ENCODE peak calls at places on chromosomes 1 and 21, in eight cellular contexts. One of them, this sample, is unnamed.

GRCh38 chr1:10308001-10308400 is 90.9 kb upstream of the PGD start:
- DNase-seq in neural progenitor cell: no peak
- DNase-seq in hepatocyte: no peak
- DNase-seq in IMR-90: no peak
- DNase-seq in AG04450: no peak
- DNase-seq in pancreas: no peak
- DNase-seq in heart right ventricle: no peak
- DNase-seq in ovary: no peak
- DNase-seq in this sample: no peak

GRCh38 chr1:28507247-28507645 is 1.4 kb downstream of the RCC1 start:
- DNase-seq in ovary: no peak
- DNase-seq in neural progenitor cell: peak; percentile 35
- DNase-seq in IMR-90: no peak
- DNase-seq in hepatocyte: no peak
- DNase-seq in heart right ventricle: no peak
- DNase-seq in pancreas: no peak
- DNase-seq in AG04450: no peak
- DNase-seq in this sample: peak; percentile 23

GRCh38 chr1:87176514-87176913 is 152.2 kb upstream of the LMO4 start:
- DNase-seq in neural progenitor cell: no peak
- DNase-seq in pancreas: no peak
- DNase-seq in hepatocyte: no peak
- DNase-seq in heart right ventricle: no peak
- DNase-seq in IMR-90: no peak
- DNase-seq in ovary: no peak
- DNase-seq in AG04450: no peak
- DNase-seq in this sample: no peak

GRCh38 chr21:44497641-44498243 is 42.3 kb downstream of the KRTAP10-1 start:
- DNase-seq in IMR-90: no peak
- DNase-seq in hepatocyte: peak; percentile 51
- DNase-seq in ovary: no peak
- DNase-seq in pancreas: peak; percentile 30
- DNase-seq in heart right ventricle: no peak
- DNase-seq in AG04450: no peak
- DNase-seq in neural progenitor cell: no peak
- DNase-seq in this sample: no peak

GRCh38 chr1:31394628-31395193 is 18.3 kb upstream of the SERINC2 start:
- DNase-seq in IMR-90: peak; percentile 75
- DNase-seq in heart right ventricle: peak; percentile 81
- DNase-seq in hepatocyte: peak; percentile 95
- DNase-seq in neural progenitor cell: peak; percentile 92
- DNase-seq in ovary: peak; percentile 72
- DNase-seq in AG04450: peak; percentile 46
- DNase-seq in pancreas: peak; percentile 77
- DNase-seq in this sample: peak; percentile 84

GRCh38 chr1:4837752-4838151 is 183.3 kb downstream of the AJAP1 start:
- DNase-seq in IMR-90: no peak
- DNase-seq in pancreas: no peak
- DNase-seq in ovary: no peak
- DNase-seq in hepatocyte: no peak
- DNase-seq in AG04450: no peak
- DNase-seq in neural progenitor cell: no peak
- DNase-seq in heart right ventricle: no peak
- DNase-seq in this sample: no peak

GRCh38 chr21:36509966-36510742 is 30.2 kb upstream of the CLDN14 start:
- DNase-seq in IMR-90: no peak
- DNase-seq in heart right ventricle: no peak
- DNase-seq in AG04450: no peak
- DNase-seq in hepatocyte: peak; percentile 26
- DNase-seq in ovary: no peak
- DNase-seq in neural progenitor cell: no peak
- DNase-seq in pancreas: peak; percentile 75
- DNase-seq in this sample: no peak

GRCh38 chr1:161069731-161070270 is at the start of gene ARHGAP30:
- DNase-seq in ovary: no peak
- DNase-seq in heart right ventricle: peak; percentile 59
- DNase-seq in pancreas: no peak
- DNase-seq in AG04450: no peak
- DNase-seq in IMR-90: no peak
- DNase-seq in neural progenitor cell: no peak
- DNase-seq in hepatocyte: no peak
- DNase-seq in this sample: no peak

GRCh38 chr1:91007827-91008226 is 14.0 kb downstream of the ZNF644 start:
- DNase-seq in AG04450: no peak
- DNase-seq in heart right ventricle: no peak
- DNase-seq in ovary: no peak
- DNase-seq in hepatocyte: no peak
- DNase-seq in neural progenitor cell: no peak
- DNase-seq in pancreas: no peak
- DNase-seq in IMR-90: no peak
- DNase-seq in this sample: no peak

GRCh38 chr1:110240476-110241210 is 30.5 kb downstream of the KCNC4 start:
- DNase-seq in ovary: no peak
- DNase-seq in hepatocyte: no peak
- DNase-seq in pancreas: no peak
- DNase-seq in neural progenitor cell: peak; percentile 34
- DNase-seq in IMR-90: no peak
- DNase-seq in heart right ventricle: no peak
- DNase-seq in AG04450: no peak
- DNase-seq in this sample: no peak

GRCh38 chr21:35840197-35840799 is 220.0 kb downstream of the SETD4 start:
- DNase-seq in IMR-90: peak; percentile 91
- DNase-seq in AG04450: peak; percentile 69
- DNase-seq in neural progenitor cell: peak; percentile 81
- DNase-seq in hepatocyte: peak; percentile 85
- DNase-seq in heart right ventricle: peak; percentile 67
- DNase-seq in ovary: peak; percentile 40
- DNase-seq in pancreas: peak; percentile 47
- DNase-seq in this sample: peak; percentile 19

GRCh38 chr1:156435551-156436318 is 64.8 kb downstream of the MEF2D start:
- DNase-seq in AG04450: no peak
- DNase-seq in heart right ventricle: no peak
- DNase-seq in hepatocyte: no peak
- DNase-seq in neural progenitor cell: peak; percentile 61
- DNase-seq in pancreas: no peak
- DNase-seq in IMR-90: no peak
- DNase-seq in ovary: no peak
- DNase-seq in this sample: no peak

GRCh38 chr1:248924696-248925532 is 18.9 kb downstream of the PGBD2 start:
- DNase-seq in ovary: no peak
- DNase-seq in neural progenitor cell: peak; percentile 69
- DNase-seq in heart right ventricle: peak; percentile 31
- DNase-seq in pancreas: no peak
- DNase-seq in AG04450: no peak
- DNase-seq in hepatocyte: peak; percentile 58
- DNase-seq in IMR-90: peak; percentile 39
- DNase-seq in this sample: peak; percentile 54

GRCh38 chr1:54927475-54928240 is 40.7 kb upstream of the DHCR24 start:
- DNase-seq in heart right ventricle: peak; percentile 75
- DNase-seq in hepatocyte: peak; percentile 60
- DNase-seq in neural progenitor cell: no peak
- DNase-seq in AG04450: no peak
- DNase-seq in ovary: no peak
- DNase-seq in pancreas: no peak
- DNase-seq in IMR-90: peak; percentile 63
- DNase-seq in this sample: peak; percentile 23

GRCh38 chr1:32339363-32339978 is 3.4 kb upstream of the MARCKSL1 start:
- DNase-seq in heart right ventricle: no peak
- DNase-seq in IMR-90: peak; percentile 86
- DNase-seq in ovary: peak; percentile 14
- DNase-seq in pancreas: no peak
- DNase-seq in AG04450: no peak
- DNase-seq in hepatocyte: no peak
- DNase-seq in neural progenitor cell: no peak
- DNase-seq in this sample: no peak

GRCh38 chr1:75614455-75615379 is 3.8 kb upstream of the SLC44A5 start:
- DNase-seq in IMR-90: peak; percentile 4
- DNase-seq in heart right ventricle: peak; percentile 30
- DNase-seq in pancreas: peak; percentile 43
- DNase-seq in neural progenitor cell: peak; percentile 90
- DNase-seq in ovary: peak; percentile 15
- DNase-seq in AG04450: no peak
- DNase-seq in hepatocyte: peak; percentile 77
- DNase-seq in this sample: peak; percentile 53

GRCh38 chr21:43712268-43712942 is 6.5 kb upstream of the PDXK start:
- DNase-seq in hepatocyte: peak; percentile 85
- DNase-seq in heart right ventricle: no peak
- DNase-seq in AG04450: no peak
- DNase-seq in pancreas: peak; percentile 54
- DNase-seq in IMR-90: peak; percentile 32
- DNase-seq in ovary: no peak
- DNase-seq in neural progenitor cell: no peak
- DNase-seq in this sample: peak; percentile 88

GRCh38 chr1:90768098-90768497 is 51.0 kb upstream of the BARHL2 start:
- DNase-seq in heart right ventricle: no peak
- DNase-seq in AG04450: no peak
- DNase-seq in ovary: no peak
- DNase-seq in hepatocyte: no peak
- DNase-seq in IMR-90: no peak
- DNase-seq in pancreas: no peak
- DNase-seq in neural progenitor cell: no peak
- DNase-seq in this sample: no peak

GRCh38 chr1:221141606-221142285 is 262.5 kb downstream of the HLX start:
- DNase-seq in ovary: no peak
- DNase-seq in IMR-90: no peak
- DNase-seq in hepatocyte: no peak
- DNase-seq in neural progenitor cell: peak; percentile 61
- DNase-seq in pancreas: no peak
- DNase-seq in AG04450: no peak
- DNase-seq in heart right ventricle: no peak
- DNase-seq in this sample: no peak

GRCh38 chr21:46066843-46067331 is 31.0 kb upstream of the COL6A2 start:
- DNase-seq in hepatocyte: no peak
- DNase-seq in neural progenitor cell: peak; percentile 48
- DNase-seq in IMR-90: peak; percentile 56
- DNase-seq in AG04450: no peak
- DNase-seq in ovary: peak; percentile 69
- DNase-seq in pancreas: no peak
- DNase-seq in heart right ventricle: no peak
- DNase-seq in this sample: no peak

GRCh38 chr1:202802998-202803932 is 5.0 kb downstream of the KDM5B start:
- DNase-seq in IMR-90: peak; percentile 57
- DNase-seq in neural progenitor cell: no peak
- DNase-seq in AG04450: no peak
- DNase-seq in ovary: no peak
- DNase-seq in hepatocyte: no peak
- DNase-seq in pancreas: no peak
- DNase-seq in heart right ventricle: no peak
- DNase-seq in this sample: peak; percentile 62

GRCh38 chr1:22141948-22142314 is 966 bp downstream of the WNT4 start:
- DNase-seq in ovary: no peak
- DNase-seq in hepatocyte: peak; percentile 27
- DNase-seq in heart right ventricle: no peak
- DNase-seq in pancreas: no peak
- DNase-seq in neural progenitor cell: peak; percentile 35
- DNase-seq in IMR-90: no peak
- DNase-seq in AG04450: no peak
- DNase-seq in this sample: no peak
- H3K4me3 ChIP-seq in ovary: peak overlapping the region; percentile 41
- H3K4me3 ChIP-seq in hepatocyte: peak overlapping the region; percentile 67
- H3K4me3 ChIP-seq in heart right ventricle: peak overlapping the region; percentile 43
- H3K4me3 ChIP-seq in pancreas: peak overlapping the region; percentile 49
- H3K4me3 ChIP-seq in neural progenitor cell: peak overlapping the region; percentile 62
- H3K4me3 ChIP-seq in IMR-90: no peak overlapping the region
- H3K4me3 ChIP-seq in AG04450: no peak overlapping the region
- H3K4me3 ChIP-seq in this sample: no peak overlapping the region

GRCh38 chr1:9281907-9282306 is 10.8 kb upstream of the SPSB1 start:
- DNase-seq in AG04450: no peak
- DNase-seq in hepatocyte: peak; percentile 49
- DNase-seq in pancreas: no peak
- DNase-seq in neural progenitor cell: no peak
- DNase-seq in IMR-90: no peak
- DNase-seq in heart right ventricle: no peak
- DNase-seq in ovary: no peak
- DNase-seq in this sample: no peak

GRCh38 chr1:9286556-9286955 is 6.1 kb upstream of the SPSB1 start:
- DNase-seq in IMR-90: no peak
- DNase-seq in hepatocyte: no peak
- DNase-seq in ovary: no peak
- DNase-seq in neural progenitor cell: no peak
- DNase-seq in pancreas: no peak
- DNase-seq in AG04450: no peak
- DNase-seq in heart right ventricle: no peak
- DNase-seq in this sample: no peak

GRCh38 chr1:9281071-9281827 is 11.4 kb upstream of the SPSB1 start:
- DNase-seq in heart right ventricle: no peak
- DNase-seq in IMR-90: no peak
- DNase-seq in pancreas: no peak
- DNase-seq in hepatocyte: no peak
- DNase-seq in AG04450: no peak
- DNase-seq in neural progenitor cell: no peak
- DNase-seq in ovary: no peak
- DNase-seq in this sample: no peak

GRCh38 chr1:9282436-9282955 is 10.2 kb upstream of the SPSB1 start:
- DNase-seq in hepatocyte: no peak
- DNase-seq in neural progenitor cell: no peak
- DNase-seq in AG04450: no peak
- DNase-seq in pancreas: no peak
- DNase-seq in IMR-90: no peak
- DNase-seq in ovary: no peak
- DNase-seq in heart right ventricle: no peak
- DNase-seq in this sample: no peak

GRCh38 chr1:9284061-9284460 is 8.6 kb upstream of the SPSB1 start:
- DNase-seq in heart right ventricle: no peak
- DNase-seq in AG04450: no peak
- DNase-seq in neural progenitor cell: no peak
- DNase-seq in pancreas: no peak
- DNase-seq in IMR-90: no peak
- DNase-seq in hepatocyte: no peak
- DNase-seq in ovary: no peak
- DNase-seq in this sample: no peak
- H3K9me3 ChIP-seq in heart right ventricle: peaks cover 35% of the 10 kb centered on the region
- H3K9me3 ChIP-seq in AG04450: peaks cover 22% of the 10 kb centered on the region
- H3K9me3 ChIP-seq in neural progenitor cell: peaks cover 6% of the 10 kb centered on the region
- H3K9me3 ChIP-seq in pancreas: no peaks in the 10 kb centered on the region
- H3K9me3 ChIP-seq in IMR-90: peaks cover 2% of the 10 kb centered on the region
- H3K9me3 ChIP-seq in hepatocyte: no peaks in the 10 kb centered on the region
- H3K9me3 ChIP-seq in ovary: no peaks in the 10 kb centered on the region
- H3K9me3 ChIP-seq in this sample: peaks cover 20% of the 10 kb centered on the region

GRCh38 chr1:83998205-83998598 is 730 bp downstream of the TTLL7 start:
- DNase-seq in pancreas: no peak
- DNase-seq in neural progenitor cell: no peak
- DNase-seq in heart right ventricle: no peak
- DNase-seq in hepatocyte: no peak
- DNase-seq in ovary: no peak
- DNase-seq in AG04450: no peak
- DNase-seq in IMR-90: peak; percentile 6
- DNase-seq in this sample: no peak
- H3K27me3 ChIP-seq in pancreas: no peaks in the 10 kb centered on the region
- H3K27me3 ChIP-seq in neural progenitor cell: peaks cover 49% of the 10 kb centered on the region
- H3K27me3 ChIP-seq in heart right ventricle: peaks cover 25% of the 10 kb centered on the region
- H3K27me3 ChIP-seq in hepatocyte: peaks cover 28% of the 10 kb centered on the region
- H3K27me3 ChIP-seq in ovary: no peaks in the 10 kb centered on the region
- H3K27me3 ChIP-seq in AG04450: no peaks in the 10 kb centered on the region
- H3K27me3 ChIP-seq in IMR-90: no peaks in the 10 kb centered on the region
- H3K27me3 ChIP-seq in this sample: peaks cover 12% of the 10 kb centered on the region

DNA sequence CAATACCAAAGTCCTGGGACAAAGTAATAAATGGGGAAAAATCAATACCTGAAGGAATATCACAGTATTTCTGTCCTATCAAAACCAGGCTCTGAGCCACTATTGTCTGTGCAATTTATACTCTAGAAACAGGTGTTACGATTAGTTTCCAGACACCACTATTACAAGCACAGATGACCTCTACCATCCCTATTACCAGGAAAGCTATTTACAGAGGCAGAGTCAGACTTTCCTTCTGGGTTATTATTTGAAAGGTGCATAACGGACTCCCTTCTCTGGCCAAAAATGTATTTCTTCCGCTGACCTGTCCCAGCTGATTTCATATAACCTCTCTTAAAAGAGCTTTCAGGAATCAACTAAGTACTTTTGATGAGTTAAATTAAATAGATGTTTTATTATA is 154.6 kb upstream of the LRRC7 start:
- DNase-seq in heart right ventricle: no peak
- DNase-seq in AG04450: no peak
- DNase-seq in pancreas: no peak
- DNase-seq in hepatocyte: no peak
- DNase-seq in IMR-90: no peak
- DNase-seq in neural progenitor cell: no peak
- DNase-seq in ovary: no peak
- DNase-seq in this sample: no peak
- H3K4me3 ChIP-seq in heart right ventricle: no peak overlapping the region
- H3K4me3 ChIP-seq in AG04450: no peak overlapping the region
- H3K4me3 ChIP-seq in pancreas: no peak overlapping the region
- H3K4me3 ChIP-seq in hepatocyte: no peak overlapping the region
- H3K4me3 ChIP-seq in IMR-90: no peak overlapping the region
- H3K4me3 ChIP-seq in neural progenitor cell: no peak overlapping the region
- H3K4me3 ChIP-seq in ovary: no peak overlapping the region
- H3K4me3 ChIP-seq in this sample: no peak overlapping the region

This sample was measured in MG63.